ENCODE peak calls at places on chromosomes 2 and 18, in ten cellular contexts. O is HFF-Myc, I is A549, M is cardiac fibroblast, W is body of pancreas, G is bronchial epithelial cell, C is fibroblast of lung, U is AG04449, Y is uterus, R is keratinocyte. T is an unnamed sample.

GRCh38 chr2:191486584-191487320 is 191.2 kb upstream of the NABP1 start:
- DNase-seq in O (peak), I (no peak), M (peak), W (no peak), G (peak), C (peak), U (peak), Y (no peak), R (peak), T (no peak)

GRCh38 chr2:166675553-166675952 is 181.5 kb upstream of the SCN7A start:
- DNase-seq in O (no peak), I (no peak), M (no peak), W (no peak), G (no peak), C (no peak), U (no peak), Y (no peak), R (no peak), T (no peak)

GRCh38 chr18:3451989-3452749 is 2.2 kb downstream of the TGIF1 start:
- DNase-seq in O (no peak), I (peak), M (peak), W (peak), G (no peak), C (peak), U (no peak), Y (peak), R (no peak), T (no peak)

GRCh38 chr2:109173311-109174171 is 44.5 kb downstream of the SH3RF3 start:
- DNase-seq in O (no peak), I (no peak), M (peak), W (peak), G (no peak), C (peak), U (peak), Y (peak), R (no peak), T (no peak)

GRCh38 chr2:69159988-69160387 is 147.0 kb downstream of the ANTXR1 start:
- DNase-seq in O (no peak), I (peak), M (no peak), W (peak), G (peak), C (no peak), U (no peak), Y (no peak), R (peak), T (no peak)

GRCh38 chr2:233115761-233116160 is 55.6 kb downstream of the INPP5D start:
- DNase-seq in O (no peak), I (no peak), M (peak), W (no peak), G (peak), C (peak), U (no peak), Y (no peak), R (no peak), T (no peak)

GRCh38 chr2:100588071-100588786 is 25.4 kb downstream of the PDCL3 start:
- DNase-seq in O (peak), I (peak), M (peak), W (no peak), G (peak), C (peak), U (no peak), Y (no peak), R (no peak), T (no peak)

GRCh38 chr18:23538040-23538439 is 34.7 kb downstream of the RMC1 start:
- DNase-seq in O (no peak), I (no peak), M (no peak), W (no peak), G (no peak), C (no peak), U (no peak), Y (no peak), R (no peak), T (no peak)

GRCh38 chr2:177588671-177589070 is 196.1 kb downstream of the AGPS start:
- DNase-seq in O (no peak), I (no peak), M (no peak), W (no peak), G (no peak), C (no peak), U (no peak), Y (no peak), R (no peak), T (no peak)

GRCh38 chr18:52337286-52337685 is 2.7 kb upstream of the DCC start:
- DNase-seq in O (no peak), I (peak), M (no peak), W (no peak), G (peak), C (peak), U (no peak), Y (no peak), R (no peak), T (no peak)

GRCh38 chr2:60553496-60553991 is at the start of gene BCL11A:
- DNase-seq in O (peak), I (peak), M (peak), W (peak), G (peak), C (peak), U (peak), Y (no peak), R (peak), T (no peak)

GRCh38 chr18:2680216-2680792 is 24.8 kb downstream of the SMCHD1 start:
- DNase-seq in O (no peak), I (no peak), M (no peak), W (no peak), G (peak), C (no peak), U (no peak), Y (no peak), R (no peak), T (no peak)

GRCh38 chr18:75247041-75247551 is 36.5 kb downstream of the TSHZ1 start:
- DNase-seq in O (no peak), I (no peak), M (peak), W (no peak), G (no peak), C (peak), U (no peak), Y (no peak), R (no peak), T (no peak)

GRCh38 chr18:25039781-25040180 is 312.2 kb downstream of the ZNF521 start:
- DNase-seq in O (no peak), I (no peak), M (no peak), W (no peak), G (no peak), C (no peak), U (no peak), Y (no peak), R (no peak), T (no peak)

GRCh38 chr2:47867205-47867604 is 39.1 kb downstream of the FBXO11 start:
- DNase-seq in O (peak), I (peak), M (peak), W (peak), G (peak), C (peak), U (no peak), Y (no peak), R (no peak), T (no peak)

GRCh38 chr2:238152811-238153688 is 5.7 kb upstream of the ERFE start:
- DNase-seq in O (no peak), I (no peak), M (no peak), W (no peak), G (no peak), C (peak), U (no peak), Y (no peak), R (no peak), T (no peak)

GRCh38 chr2:181985632-181986205 is at the start of gene PPP1R1C:
- DNase-seq in O (no peak), I (no peak), M (no peak), W (no peak), G (no peak), C (no peak), U (no peak), Y (no peak), R (no peak), T (no peak)

GRCh38 chr2:218029366-218030360 is 26.9 kb upstream of the TNS1 start:
- DNase-seq in O (no peak), I (no peak), M (no peak), W (no peak), G (peak), C (no peak), U (no peak), Y (no peak), R (no peak), T (no peak)

GRCh38 chr2:57760448-57760847 is 286.2 kb upstream of the VRK2 start:
- DNase-seq in O (no peak), I (no peak), M (no peak), W (no peak), G (no peak), C (no peak), U (no peak), Y (no peak), R (no peak), T (peak)

GRCh38 chr2:172230783-172231446 is 128.2 kb upstream of the DLX2 start:
- DNase-seq in O (no peak), I (no peak), M (no peak), W (no peak), G (peak), C (no peak), U (no peak), Y (peak), R (no peak), T (no peak)

GRCh38 chr2:172900871-172901270 is 165.2 kb downstream of the RAPGEF4 start:
- DNase-seq in O (no peak), I (no peak), M (no peak), W (no peak), G (no peak), C (no peak), U (no peak), Y (no peak), R (no peak), T (no peak)

GRCh38 chr2:160752475-160753330 is 259.1 kb upstream of the RBMS1 start:
- DNase-seq in O (no peak), I (peak), M (peak), W (no peak), G (peak), C (peak), U (no peak), Y (no peak), R (no peak), T (no peak)

GRCh38 chr2:174025271-174026121 is 60.3 kb upstream of the SP3 start:
- DNase-seq in O (peak), I (no peak), M (peak), W (peak), G (no peak), C (peak), U (no peak), Y (peak), R (no peak), T (no peak)

GRCh38 chr2:10658041-10658913 is 31.5 kb downstream of the NOL10 start:
- DNase-seq in O (peak), I (no peak), M (peak), W (no peak), G (peak), C (peak), U (peak), Y (no peak), R (no peak), T (no peak)

GRCh38 chr2:99821572-99822369 is 320.6 kb downstream of the AFF3 start:
- DNase-seq in O (no peak), I (no peak), M (peak), W (no peak), G (peak), C (peak), U (no peak), Y (no peak), R (no peak), T (no peak)

GRCh38 chr2:74413001-74413698 is 8.3 kb downstream of the C2orf81 start:
- DNase-seq in O (no peak), I (no peak), M (no peak), W (no peak), G (no peak), C (no peak), U (no peak), Y (peak), R (no peak), T (no peak)

GRCh38 chr2:187475499-187476248 is 27.6 kb upstream of the CALCRL start:
- DNase-seq in O (no peak), I (no peak), M (no peak), W (no peak), G (no peak), C (no peak), U (no peak), Y (no peak), R (no peak), T (no peak)

GRCh38 chr2:237033536-237034060 is 52.1 kb upstream of the COPS8 start:
- DNase-seq in O (no peak), I (no peak), M (no peak), W (no peak), G (no peak), C (no peak), U (no peak), Y (no peak), R (no peak), T (no peak)

GRCh38 chr2:26128176-26128575 is 44.7 kb upstream of the GAREM2 start:
- DNase-seq in O (no peak), I (no peak), M (no peak), W (no peak), G (no peak), C (no peak), U (no peak), Y (no peak), R (no peak), T (no peak)

GRCh38 chr2:157460897-157461296 is 17.0 kb upstream of the CYTIP start:
- DNase-seq in O (no peak), I (no peak), M (peak), W (no peak), G (no peak), C (no peak), U (no peak), Y (no peak), R (no peak), T (no peak)

GRCh38 chr18:64208531-64208930 is 59.6 kb upstream of the LINC00305 start:
- DNase-seq in O (no peak), I (no peak), M (no peak), W (no peak), G (no peak), C (no peak), U (no peak), Y (no peak), R (no peak), T (no peak)

GRCh38 chr18:69002233-69002632 is 204.4 kb downstream of the CCDC102B start:
- DNase-seq in O (no peak), I (no peak), M (no peak), W (no peak), G (no peak), C (no peak), U (no peak), Y (no peak), R (no peak), T (no peak)

GRCh38 chr2:73821227-73821626 is 7.5 kb upstream of the STAMBP start:
- DNase-seq in O (no peak), I (no peak), M (no peak), W (no peak), G (no peak), C (no peak), U (no peak), Y (no peak), R (no peak), T (peak)

DNA sequence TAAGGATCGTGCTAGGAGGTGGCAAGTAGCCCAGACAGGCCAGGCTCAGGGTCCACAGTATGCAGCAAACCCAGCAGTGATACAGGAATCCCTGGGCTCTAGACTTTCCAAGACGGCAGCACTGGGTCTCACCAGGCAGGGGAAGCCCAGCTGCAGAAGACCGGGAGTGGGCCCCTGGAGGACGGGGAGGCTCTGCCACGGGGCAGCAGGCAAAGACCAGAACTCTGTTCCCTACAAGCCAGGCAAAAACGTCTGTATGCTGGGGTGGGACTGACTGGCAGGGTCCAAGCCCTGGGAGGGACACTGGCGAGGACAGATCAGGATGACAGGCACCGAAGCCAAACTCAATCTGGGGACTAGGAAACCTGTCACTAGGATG is 98.9 kb upstream of the SEC11C start:
- DNase-seq in O (no peak), I (no peak), M (no peak), W (no peak), G (no peak), C (no peak), U (no peak), Y (no peak), R (no peak), T (no peak)
- H3K4me3 ChIP-seq in O (no peak), I (no peak), M (no peak), W (no peak), G (no peak), C (no peak), U (no peak), Y (no peak), R (no peak), T (no peak)

GRCh38 chr2:64654993-64655666 is 1.4 kb upstream of the SERTAD2 start:
- DNase-seq in O (no peak), I (peak), M (peak), W (peak), G (peak), C (no peak), U (no peak), Y (no peak), R (no peak), T (no peak)
- TF ChIP-seq CTCF in O (peak), I (peak), M (peak), W (no peak), G (peak), C (peak), U (peak), Y (no peak), R (peak), T (peak)

DNA sequence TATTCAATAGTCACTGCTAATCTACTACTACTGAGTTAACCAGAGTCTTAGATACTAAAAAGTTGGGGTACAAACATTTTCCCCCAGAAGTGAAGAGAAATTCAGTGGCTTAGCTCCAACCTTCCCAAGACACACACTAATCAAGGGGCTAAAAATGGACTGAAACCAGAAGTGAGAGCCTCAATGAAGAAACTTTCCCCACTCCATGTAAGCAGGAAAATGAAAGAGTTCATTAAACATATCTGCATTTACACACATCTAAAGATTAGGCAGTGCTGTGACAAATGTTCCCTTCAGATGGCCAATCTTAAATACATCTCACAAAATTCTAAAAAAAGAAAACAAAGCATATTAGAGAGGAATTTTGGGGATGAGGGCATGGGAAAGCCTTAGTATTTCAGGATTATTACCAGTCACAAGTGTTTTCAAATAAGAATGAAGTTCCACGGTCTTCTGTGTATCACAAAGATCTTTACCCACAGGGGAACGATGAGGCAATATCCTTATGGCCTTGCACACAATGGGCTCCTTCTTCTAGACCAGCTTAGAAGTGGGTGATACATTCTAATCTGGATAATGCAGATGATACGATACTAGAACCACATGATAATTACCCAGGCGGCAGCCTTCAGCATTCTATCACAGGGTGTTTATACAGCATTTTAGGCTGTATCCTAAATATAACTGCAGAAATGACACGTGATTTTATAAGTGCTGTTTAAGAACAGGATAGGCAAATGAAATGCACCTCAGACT is 17.1 kb downstream of the ANKRD44 start:
- DNase-seq in O (no peak), I (no peak), M (peak), W (no peak), G (no peak), C (no peak), U (no peak), Y (no peak), R (no peak), T (no peak)
- H3K4me3 ChIP-seq in O (no peak), I (no peak), M (no peak), W (no peak), G (no peak), C (no peak), U (no peak), Y (no peak), R (no peak), T (peak)

DNA sequence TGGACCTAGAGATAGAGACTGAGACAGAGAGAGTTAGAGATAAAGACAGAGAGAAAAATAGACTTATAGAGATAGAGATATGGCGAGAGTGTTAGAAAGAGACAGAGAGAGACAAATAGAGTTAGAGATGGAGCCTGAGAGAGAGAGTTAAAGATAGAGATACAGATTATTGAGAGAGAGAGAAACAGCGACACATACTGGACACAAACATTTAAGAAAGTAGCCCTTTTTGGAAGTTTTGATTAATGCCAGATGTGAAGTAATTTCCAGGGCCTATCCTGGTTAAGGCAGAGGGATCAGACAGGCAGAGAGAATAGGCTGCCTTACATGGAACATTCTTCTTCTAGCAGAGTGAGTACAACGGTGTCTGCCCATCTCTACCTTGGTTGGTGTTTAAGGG is 311.6 kb upstream of the CDH7 start:
- DNase-seq in O (no peak), I (peak), M (no peak), W (no peak), G (no peak), C (no peak), U (no peak), Y (no peak), R (no peak), T (no peak)
- TF ChIP-seq CTCF in O (no peak), I (no peak), M (no peak), W (no peak), G (peak), C (no peak), U (no peak), Y (peak), R (no peak), T (no peak)

GRCh38 chr2:203814661-203815540 is 52.7 kb upstream of the CTLA4 start:
- DNase-seq in O (peak), I (peak), M (peak), W (peak), G (peak), C (peak), U (no peak), Y (peak), R (peak), T (peak)
- H3K4me3 ChIP-seq in O (no peak), I (no peak), M (no peak), W (no peak), G (no peak), C (no peak), U (no peak), Y (no peak), R (no peak), T (no peak)

DNA sequence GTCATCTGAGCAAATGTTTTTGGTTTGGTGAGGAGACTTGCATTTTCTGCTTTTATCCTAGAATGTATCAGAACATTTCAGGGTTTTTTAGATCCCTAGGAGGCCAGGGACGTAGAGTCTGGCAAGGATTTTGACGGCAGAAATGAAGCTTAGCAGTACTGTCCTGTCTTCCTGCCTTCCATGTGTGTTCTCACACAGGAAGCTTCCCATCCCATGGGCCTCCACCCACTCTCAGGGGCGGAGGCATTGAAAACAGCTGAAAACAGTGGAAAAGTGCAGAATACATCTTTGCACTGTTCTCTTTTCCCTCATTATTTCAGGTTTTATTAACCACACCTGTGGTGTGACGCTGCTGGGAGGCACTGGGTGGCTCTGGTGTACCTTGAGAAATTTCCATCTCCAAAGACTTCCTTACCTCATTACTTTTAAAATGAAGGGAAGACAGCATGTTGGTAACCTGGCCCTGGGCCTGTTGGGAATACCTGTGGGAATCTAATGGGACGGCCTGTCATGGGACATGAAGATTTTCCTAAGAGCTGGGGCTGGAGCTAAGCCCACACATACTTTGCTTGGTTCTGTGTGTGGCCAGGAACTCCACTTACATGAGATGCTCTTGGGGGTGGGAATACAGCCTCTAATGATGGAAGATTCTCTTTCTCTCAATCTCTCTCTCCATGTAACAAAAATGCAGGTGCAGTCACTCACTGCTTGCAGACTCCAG is 20.5 kb downstream of the PCARE start:
- DNase-seq in O (no peak), I (peak), M (no peak), W (no peak), G (peak), C (no peak), U (no peak), Y (no peak), R (no peak), T (no peak)
- TF ChIP-seq CTCF in O (no peak), I (peak), M (no peak), W (no peak), G (peak), C (peak), U (no peak), Y (no peak), R (peak), T (peak)